ENCODE peak calls at places on chromosomes 1 and 21, in four cellular contexts. H is K562, E is stomach, Z is epithelial cell of esophagus. G is an unnamed sample.

GRCh38 chr21:45027241-45028196 is 46.9 kb upstream of the ADARB1 start:
- DNase-seq in E (no peak), H (no peak), Z (no peak), G (no peak)

GRCh38 chr1:64404202-64404601 is 65.7 kb upstream of the CACHD1 start:
- DNase-seq in Z (no peak), H (no peak), E (no peak), G (no peak)

GRCh38 chr1:72109916-72110315 is 172.4 kb downstream of the NEGR1 start:
- DNase-seq in Z (no peak), H (no peak), E (no peak), G (no peak)

GRCh38 chr1:62318756-62319544 is at the start of gene KANK4:
- DNase-seq in E (peak), H (no peak), Z (peak), G (peak)

GRCh38 chr1:21232044-21232443 is 55.3 kb upstream of the EIF4G3 start:
- DNase-seq in Z (peak), H (peak), E (peak), G (peak)

GRCh38 chr1:22472596-22472995 is 20.9 kb downstream of the ZBTB40 start:
- DNase-seq in E (peak), H (no peak), Z (no peak), G (no peak)

GRCh38 chr1:240499012-240499411 is 112.9 kb downstream of the GREM2 start:
- DNase-seq in Z (peak), H (peak), E (no peak), G (no peak)

GRCh38 chr1:10904396-10905358 is 107.8 kb upstream of the TARDBP start:
- DNase-seq in Z (no peak), E (no peak), H (no peak), G (no peak)

GRCh38 chr1:29426701-29427279 is 190.5 kb downstream of the PTPRU start:
- DNase-seq in H (no peak), E (no peak), Z (no peak), G (no peak)

GRCh38 chr1:198169704-198170103 is 12.9 kb downstream of the NEK7 start:
- DNase-seq in Z (peak), H (peak), E (no peak), G (no peak)

GRCh38 chr1:7710859-7711258 is 60.2 kb upstream of the VAMP3 start:
- DNase-seq in E (no peak), Z (no peak), H (no peak), G (no peak)

GRCh38 chr1:32828341-32828740 is 10.9 kb downstream of the S100PBP start:
- DNase-seq in E (no peak), Z (no peak), H (no peak), G (peak)

GRCh38 chr1:240720891-240721450 is 109.0 kb upstream of the GREM2 start:
- DNase-seq in E (no peak), H (no peak), Z (peak), G (no peak)

GRCh38 chr1:9068971-9069323 is 488 bp downstream of the SLC2A5 start:
- DNase-seq in E (no peak), H (no peak), Z (peak), G (no peak)

GRCh38 chr1:28290851-28291250 is 31.5 kb downstream of the SESN2 start:
- DNase-seq in Z (no peak), H (no peak), E (no peak), G (peak)

GRCh38 chr21:38789275-38789674 is 16.5 kb upstream of the ETS2 start:
- DNase-seq in H (no peak), E (no peak), Z (no peak), G (no peak)